ENCODE peak calls at places on chromosomes 12 and 14, in eight cellular contexts. One of them, this sample, is unnamed.
A peak's percentile ranks its signal among the peaks of the same experiment; 100 is the strongest.

GRCh38 chr12:121970901-121971300 is 50.8 kb upstream of the BCL7A start:
- DNase-seq in AML-193: no peak
- DNase-seq in body of pancreas: no peak
- DNase-seq in head of caudate nucleus: no peak
- DNase-seq in NCI-H1092: no peak
- DNase-seq in WTC11: no peak
- DNase-seq in sigmoid colon: no peak
- DNase-seq in activated gamma-delta T cell treated with Interleukin-2 at 50 U/mL for 16 hours: no peak
- DNase-seq in this sample: no peak

GRCh38 chr12:57887631-57888406 is 41.3 kb upstream of the CTDSP2 start:
- DNase-seq in AML-193: no peak
- DNase-seq in body of pancreas: no peak
- DNase-seq in head of caudate nucleus: no peak
- DNase-seq in NCI-H1092: no peak
- DNase-seq in WTC11: peak; percentile 19
- DNase-seq in sigmoid colon: no peak
- DNase-seq in activated gamma-delta T cell treated with Interleukin-2 at 50 U/mL for 16 hours: no peak
- DNase-seq in this sample: peak; percentile 45

GRCh38 chr12:617304-617915 is 45.8 kb downstream of the NINJ2 start:
- DNase-seq in AML-193: peak; percentile 96
- DNase-seq in body of pancreas: peak; percentile 29
- DNase-seq in head of caudate nucleus: no peak
- DNase-seq in NCI-H1092: no peak
- DNase-seq in WTC11: no peak
- DNase-seq in sigmoid colon: peak; percentile 87
- DNase-seq in activated gamma-delta T cell treated with Interleukin-2 at 50 U/mL for 16 hours: no peak
- DNase-seq in this sample: no peak

GRCh38 chr12:42056130-42056529 is 88.5 kb downstream of the GXYLT1 start:
- DNase-seq in AML-193: peak; percentile 61
- DNase-seq in body of pancreas: no peak
- DNase-seq in head of caudate nucleus: no peak
- DNase-seq in NCI-H1092: no peak
- DNase-seq in WTC11: no peak
- DNase-seq in sigmoid colon: no peak
- DNase-seq in activated gamma-delta T cell treated with Interleukin-2 at 50 U/mL for 16 hours: no peak
- DNase-seq in this sample: no peak

GRCh38 chr14:89941830-89942377 is 12.6 kb downstream of the EFCAB11 start:
- DNase-seq in AML-193: no peak
- DNase-seq in body of pancreas: no peak
- DNase-seq in head of caudate nucleus: no peak
- DNase-seq in NCI-H1092: no peak
- DNase-seq in WTC11: no peak
- DNase-seq in sigmoid colon: no peak
- DNase-seq in activated gamma-delta T cell treated with Interleukin-2 at 50 U/mL for 16 hours: no peak
- DNase-seq in this sample: no peak

GRCh38 chr12:116164263-116164817 is 113.2 kb downstream of the MED13L start:
- DNase-seq in AML-193: no peak
- DNase-seq in body of pancreas: no peak
- DNase-seq in head of caudate nucleus: no peak
- DNase-seq in NCI-H1092: no peak
- DNase-seq in WTC11: no peak
- DNase-seq in sigmoid colon: no peak
- DNase-seq in activated gamma-delta T cell treated with Interleukin-2 at 50 U/mL for 16 hours: no peak
- DNase-seq in this sample: no peak

GRCh38 chr14:75126121-75126544 is 715 bp downstream of the NEK9 start:
- DNase-seq in AML-193: peak; percentile 63
- DNase-seq in body of pancreas: no peak
- DNase-seq in head of caudate nucleus: no peak
- DNase-seq in NCI-H1092: no peak
- DNase-seq in WTC11: no peak
- DNase-seq in sigmoid colon: no peak
- DNase-seq in activated gamma-delta T cell treated with Interleukin-2 at 50 U/mL for 16 hours: no peak
- DNase-seq in this sample: no peak

GRCh38 chr12:78018146-78018910 is 187.6 kb downstream of the NAV3 start:
- DNase-seq in AML-193: no peak
- DNase-seq in body of pancreas: peak; percentile 22
- DNase-seq in head of caudate nucleus: no peak
- DNase-seq in NCI-H1092: no peak
- DNase-seq in WTC11: no peak
- DNase-seq in sigmoid colon: peak; percentile 70
- DNase-seq in activated gamma-delta T cell treated with Interleukin-2 at 50 U/mL for 16 hours: no peak
- DNase-seq in this sample: no peak

GRCh38 chr12:120213758-120214157 is 12.8 kb upstream of the RPLP0 start:
- DNase-seq in AML-193: no peak
- DNase-seq in body of pancreas: no peak
- DNase-seq in head of caudate nucleus: no peak
- DNase-seq in NCI-H1092: no peak
- DNase-seq in WTC11: no peak
- DNase-seq in sigmoid colon: no peak
- DNase-seq in activated gamma-delta T cell treated with Interleukin-2 at 50 U/mL for 16 hours: no peak
- DNase-seq in this sample: no peak

GRCh38 chr14:99316281-99317163 is 44.5 kb upstream of the BCL11B start:
- DNase-seq in AML-193: no peak
- DNase-seq in body of pancreas: no peak
- DNase-seq in head of caudate nucleus: no peak
- DNase-seq in NCI-H1092: no peak
- DNase-seq in WTC11: no peak
- DNase-seq in sigmoid colon: no peak
- DNase-seq in activated gamma-delta T cell treated with Interleukin-2 at 50 U/mL for 16 hours: no peak
- DNase-seq in this sample: peak; percentile 92

GRCh38 chr14:87840906-87841305 is 152.1 kb downstream of the GALC start:
- DNase-seq in AML-193: no peak
- DNase-seq in body of pancreas: no peak
- DNase-seq in head of caudate nucleus: no peak
- DNase-seq in NCI-H1092: no peak
- DNase-seq in WTC11: no peak
- DNase-seq in sigmoid colon: no peak
- DNase-seq in activated gamma-delta T cell treated with Interleukin-2 at 50 U/mL for 16 hours: no peak
- DNase-seq in this sample: no peak

GRCh38 chr12:53999596-54000104 is 311 bp upstream of the HOXC9 start:
- DNase-seq in AML-193: no peak
- DNase-seq in body of pancreas: no peak
- DNase-seq in head of caudate nucleus: no peak
- DNase-seq in NCI-H1092: peak; percentile 86
- DNase-seq in WTC11: no peak
- DNase-seq in sigmoid colon: no peak
- DNase-seq in activated gamma-delta T cell treated with Interleukin-2 at 50 U/mL for 16 hours: no peak
- DNase-seq in this sample: no peak

GRCh38 chr14:71362920-71363584 is 455.8 kb downstream of the PCNX1 start:
- DNase-seq in AML-193: peak; percentile 40
- DNase-seq in body of pancreas: no peak
- DNase-seq in head of caudate nucleus: no peak
- DNase-seq in NCI-H1092: no peak
- DNase-seq in WTC11: no peak
- DNase-seq in sigmoid colon: no peak
- DNase-seq in activated gamma-delta T cell treated with Interleukin-2 at 50 U/mL for 16 hours: no peak
- DNase-seq in this sample: no peak

GRCh38 chr14:33254876-33255275 is 316.2 kb downstream of the NPAS3 start:
- DNase-seq in AML-193: no peak
- DNase-seq in body of pancreas: no peak
- DNase-seq in head of caudate nucleus: no peak
- DNase-seq in NCI-H1092: no peak
- DNase-seq in WTC11: no peak
- DNase-seq in sigmoid colon: no peak
- DNase-seq in activated gamma-delta T cell treated with Interleukin-2 at 50 U/mL for 16 hours: no peak
- DNase-seq in this sample: no peak

GRCh38 chr14:104101086-104101621 is 15.7 kb downstream of the ASPG start:
- DNase-seq in AML-193: no peak
- DNase-seq in body of pancreas: no peak
- DNase-seq in head of caudate nucleus: no peak
- DNase-seq in NCI-H1092: no peak
- DNase-seq in WTC11: no peak
- DNase-seq in sigmoid colon: no peak
- DNase-seq in activated gamma-delta T cell treated with Interleukin-2 at 50 U/mL for 16 hours: no peak
- DNase-seq in this sample: peak; percentile 72

GRCh38 chr12:12693111-12693671 is 2.8 kb downstream of the GPR19 start:
- DNase-seq in AML-193: no peak
- DNase-seq in body of pancreas: no peak
- DNase-seq in head of caudate nucleus: no peak
- DNase-seq in NCI-H1092: no peak
- DNase-seq in WTC11: no peak
- DNase-seq in sigmoid colon: no peak
- DNase-seq in activated gamma-delta T cell treated with Interleukin-2 at 50 U/mL for 16 hours: no peak
- DNase-seq in this sample: no peak